ENCODE peak calls at places on chromosomes 7 and 10, in five cellular contexts. W is CD4-positive, alpha-beta T cell; B is Calu3; P is GM12865; S is foreskin fibroblast. Y is an unnamed sample.

GRCh38 chr7:51162724-51163329 is 153.8 kb downstream of the COBL start:
- DNase-seq in W (peak; percentile 34), B (peak; percentile 94), P (peak; percentile 80), S (peak; percentile 63), Y (peak; percentile 86)

GRCh38 chr7:140433396-140433795 is 29.5 kb downstream of the RAB19 start:
- DNase-seq in W (no peak), B (no peak), P (no peak), S (no peak), Y (no peak)

GRCh38 chr7:83738436-83738835 is 89.5 kb upstream of the SEMA3E start:
- DNase-seq in W (no peak), B (no peak), P (no peak), S (no peak), Y (no peak)

GRCh38 chr10:69172241-69172998 is 7.6 kb upstream of the SUPV3L1 start:
- DNase-seq in W (no peak), B (no peak), P (peak; percentile 23), S (no peak), Y (no peak)

GRCh38 chr10:13056461-13057077 is 43.4 kb upstream of the OPTN start:
- DNase-seq in W (no peak), B (peak; percentile 17), P (no peak), S (no peak), Y (peak; percentile 35)

GRCh38 chr7:33195264-33195663 is 65.9 kb downstream of the BBS9 start:
- DNase-seq in W (no peak), B (no peak), P (no peak), S (peak; percentile 79), Y (peak; percentile 77)

GRCh38 chr7:33725111-33725510 is 180.2 kb upstream of the BMPER start:
- DNase-seq in W (no peak), B (no peak), P (no peak), S (no peak), Y (peak; percentile 47)

GRCh38 chr7:20786779-20787651 is at the start of gene SP8:
- DNase-seq in W (no peak), B (peak; percentile 59), P (no peak), S (no peak), Y (no peak)

GRCh38 chr10:131516285-131516684 is 204.8 kb upstream of the TCERG1L start:
- DNase-seq in W (no peak), B (no peak), P (no peak), S (no peak), Y (no peak)

GRCh38 chr7:118350260-118350659 is 125.8 kb downstream of the ANKRD7 start:
- DNase-seq in W (no peak), B (no peak), P (peak; percentile 10), S (no peak), Y (no peak)

GRCh38 chr10:47049906-47050305 is 138.7 kb downstream of the PTPN20 start:
- DNase-seq in W (no peak), B (no peak), P (no peak), S (no peak), Y (no peak)

GRCh38 chr7:42426163-42426562 is 189.2 kb upstream of the GLI3 start:
- DNase-seq in W (no peak), B (no peak), P (no peak), S (no peak), Y (peak; percentile 69)

GRCh38 chr10:79981673-79982485 is 33.0 kb upstream of the SFTPD start:
- DNase-seq in W (no peak), B (peak; percentile 74), P (peak; percentile 6), S (peak; percentile 28), Y (peak; percentile 4)

GRCh38 chr7:102304668-102305067 is 18.0 kb downstream of the SH2B2 start:
- DNase-seq in W (no peak), B (no peak), P (peak; percentile 3), S (no peak), Y (no peak)

GRCh38 chr7:27117687-27118491 is 12.7 kb downstream of the HOXA4 start:
- DNase-seq in W (no peak), B (no peak), P (no peak), S (no peak), Y (peak; percentile 79)

GRCh38 chr10:132148261-132149251 is 38.2 kb upstream of the DPYSL4 start:
- DNase-seq in W (no peak), B (no peak), P (no peak), S (no peak), Y (no peak)

GRCh38 chr10:49446031-49446430 is 50.1 kb upstream of the DRGX start:
- DNase-seq in W (no peak), B (no peak), P (peak; percentile 38), S (peak; percentile 36), Y (peak; percentile 59)

GRCh38 chr7:130009848-130010688 is 41.1 kb downstream of the ZC3HC1 start:
- DNase-seq in W (no peak), B (peak; percentile 57), P (peak; percentile 71), S (peak; percentile 90), Y (peak; percentile 86)

GRCh38 chr7:93551063-93551895 is 23.2 kb downstream of the CALCR start:
- DNase-seq in W (no peak), B (peak; percentile 21), P (peak; percentile 52), S (peak; percentile 18), Y (peak; percentile 69)

GRCh38 chr7:115217373-115217772 is 295.5 kb downstream of the MDFIC start:
- DNase-seq in W (no peak), B (no peak), P (no peak), S (no peak), Y (peak; percentile 32)
- TF ChIP-seq CTCF in W (peak; percentile 36), B (no peak), P (peak; percentile 12), S (no peak), Y (peak; percentile 38)

GRCh38 chr10:99698504-99699080 is 33.3 kb downstream of the COX15 start:
- DNase-seq in W (no peak), B (no peak), P (peak; percentile 24), S (no peak), Y (no peak)
- TF ChIP-seq CTCF in W (peak; percentile 15), B (no peak), P (peak; percentile 14), S (no peak), Y (no peak)

GRCh38 chr10:119644215-119644826 is 6.9 kb upstream of the BAG3 start:
- DNase-seq in W (no peak), B (no peak), P (no peak), S (no peak), Y (no peak)
- TF ChIP-seq CTCF in W (no peak), B (no peak), P (no peak), S (no peak), Y (no peak)

GRCh38 chr7:36210542-36210941 is 57.5 kb downstream of the EEPD1 start:
- DNase-seq in W (no peak), B (no peak), P (no peak), S (no peak), Y (no peak)

GRCh38 chr7:36209814-36210183 is 56.7 kb downstream of the EEPD1 start:
- DNase-seq in W (no peak), B (no peak), P (no peak), S (no peak), Y (no peak)

GRCh38 chr7:36208997-36209813 is 56.2 kb downstream of the EEPD1 start:
- DNase-seq in W (peak; percentile 10), B (no peak), P (no peak), S (no peak), Y (no peak)

GRCh38 chr7:36207451-36208291 is 54.6 kb downstream of the EEPD1 start:
- DNase-seq in W (peak; percentile 17), B (peak; percentile 31), P (no peak), S (no peak), Y (peak; percentile 26)

DNA sequence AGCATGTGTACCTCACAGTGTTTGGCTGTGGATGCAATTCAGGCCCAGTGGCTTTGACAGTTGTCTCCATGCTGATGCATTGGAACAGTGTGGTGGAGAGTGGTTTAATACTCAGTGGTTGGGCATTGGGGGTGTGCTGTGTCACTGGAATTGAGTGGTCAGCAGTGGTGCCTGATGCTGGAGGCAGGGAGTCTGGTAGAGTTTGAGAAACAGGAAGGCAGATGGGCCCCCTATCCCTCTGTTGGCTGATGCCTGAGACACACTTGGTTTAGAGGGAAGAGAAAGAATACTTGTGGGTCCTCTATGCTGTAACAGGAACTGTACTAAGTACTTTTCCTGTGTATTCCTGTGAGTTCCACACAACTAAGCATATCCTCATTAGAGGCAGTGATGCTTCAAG is 55.4 kb downstream of the EEPD1 start:
- DNase-seq in W (no peak), B (no peak), P (no peak), S (no peak), Y (no peak)
- TF ChIP-seq CTCF in W (no peak), B (no peak), P (no peak), S (no peak), Y (no peak)

DNA sequence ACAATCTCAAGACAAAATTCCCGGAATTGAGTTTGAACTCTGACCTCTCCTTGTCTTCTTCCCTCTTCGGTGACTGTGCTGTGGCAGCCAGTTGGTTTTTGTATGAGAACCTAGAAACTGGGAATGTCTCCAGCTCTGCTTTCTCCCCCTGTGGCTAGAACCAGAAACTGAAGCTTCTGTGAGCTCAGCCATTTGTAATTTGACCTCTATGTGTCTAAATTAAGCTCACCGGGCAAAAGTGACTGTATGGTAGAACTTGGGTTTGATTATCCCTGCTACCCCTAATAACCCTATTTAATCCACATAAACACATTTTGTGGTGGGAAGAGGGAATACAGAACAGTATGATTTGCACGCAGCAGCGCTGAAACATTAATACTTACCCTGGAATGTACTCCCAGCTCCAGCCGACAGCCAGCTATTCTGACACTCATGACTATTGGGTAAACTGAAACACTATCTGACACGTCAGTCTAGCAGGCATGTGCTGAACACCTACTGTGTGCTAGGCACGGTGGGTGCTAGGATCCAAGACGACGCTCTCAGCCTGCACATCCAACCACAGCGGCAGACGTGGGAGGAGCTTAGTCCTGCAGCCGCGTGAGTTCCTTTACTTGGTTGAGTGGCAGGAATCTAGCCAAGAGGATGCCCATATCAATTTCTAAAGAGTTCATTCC is 324.8 kb downstream of the SFMBT2 start:
- DNase-seq in W (no peak), B (no peak), P (no peak), S (peak; percentile 57), Y (peak; percentile 17)
- TF ChIP-seq CTCF in W (no peak), B (no peak), P (no peak), S (no peak), Y (no peak)